ENCODE peak calls at places on chromosomes 4 and X, in four cellular contexts. G is suprapubic skin, Z is K562, W is tibial nerve. B is an unnamed sample.

GRCh38 chrX:9746148-9746880 is 19.3 kb downstream of the GPR143 start:
- DNase-seq in Z (no peak), W (no peak), G (no peak), B (no peak)

GRCh38 chr4:14749910-14750309 is 252.4 kb upstream of the CPEB2 start:
- DNase-seq in W (no peak), G (no peak), Z (peak; percentile 8), B (peak; percentile 60)

GRCh38 chr4:113758361-113758760 is 3.2 kb downstream of the CAMK2D start:
- DNase-seq in G (no peak), W (no peak), Z (no peak), B (no peak)

GRCh38 chr4:172390341-172390740 is 577.1 kb downstream of the GALNTL6 start:
- DNase-seq in G (no peak), W (no peak), Z (no peak), B (no peak)

GRCh38 chr4:151321586-151321985 is 3.8 kb downstream of the SH3D19 start:
- DNase-seq in G (no peak), Z (no peak), W (no peak), B (no peak)

GRCh38 chrX:108221481-108221880 is 129.9 kb downstream of the ATG4A start:
- DNase-seq in W (no peak), G (no peak), Z (no peak), B (no peak)

GRCh38 chr4:110064295-110064694 is 134.1 kb downstream of the ELOVL6 start:
- DNase-seq in Z (no peak), W (no peak), G (no peak), B (no peak)

GRCh38 chr4:53711916-53712315 is 120.6 kb upstream of the LNX1 start:
- DNase-seq in Z (no peak), W (no peak), G (no peak), B (no peak)

GRCh38 chr4:139761461-139761860 is 95.8 kb downstream of the MGST2 start:
- DNase-seq in G (peak; percentile 0), Z (peak; percentile 37), W (no peak), B (no peak)

GRCh38 chrX:19344207-19344534 is 444 bp downstream of the PDHA1 start:
- DNase-seq in W (no peak), Z (peak; percentile 20), G (no peak), B (no peak)

GRCh38 chrX:21735753-21736127 is 22.2 kb downstream of the SMPX start:
- DNase-seq in W (no peak), G (no peak), Z (no peak), B (no peak)

GRCh38 chrX:110258552-110258951 is 59.3 kb downstream of the AMMECR1 start:
- DNase-seq in W (no peak), Z (no peak), G (no peak), B (no peak)

GRCh38 chrX:112759512-112759911 is 79.8 kb upstream of the LHFPL1 start:
- DNase-seq in Z (no peak), W (no peak), G (no peak), B (no peak)

GRCh38 chrX:152899111-152899873 is 1.4 kb downstream of the ZNF185 start:
- DNase-seq in G (no peak), Z (no peak), W (no peak), B (no peak)

GRCh38 chr4:125489952-125490690 is 175.4 kb downstream of the FAT4 start:
- DNase-seq in W (no peak), Z (no peak), G (no peak), B (no peak)

DNA sequence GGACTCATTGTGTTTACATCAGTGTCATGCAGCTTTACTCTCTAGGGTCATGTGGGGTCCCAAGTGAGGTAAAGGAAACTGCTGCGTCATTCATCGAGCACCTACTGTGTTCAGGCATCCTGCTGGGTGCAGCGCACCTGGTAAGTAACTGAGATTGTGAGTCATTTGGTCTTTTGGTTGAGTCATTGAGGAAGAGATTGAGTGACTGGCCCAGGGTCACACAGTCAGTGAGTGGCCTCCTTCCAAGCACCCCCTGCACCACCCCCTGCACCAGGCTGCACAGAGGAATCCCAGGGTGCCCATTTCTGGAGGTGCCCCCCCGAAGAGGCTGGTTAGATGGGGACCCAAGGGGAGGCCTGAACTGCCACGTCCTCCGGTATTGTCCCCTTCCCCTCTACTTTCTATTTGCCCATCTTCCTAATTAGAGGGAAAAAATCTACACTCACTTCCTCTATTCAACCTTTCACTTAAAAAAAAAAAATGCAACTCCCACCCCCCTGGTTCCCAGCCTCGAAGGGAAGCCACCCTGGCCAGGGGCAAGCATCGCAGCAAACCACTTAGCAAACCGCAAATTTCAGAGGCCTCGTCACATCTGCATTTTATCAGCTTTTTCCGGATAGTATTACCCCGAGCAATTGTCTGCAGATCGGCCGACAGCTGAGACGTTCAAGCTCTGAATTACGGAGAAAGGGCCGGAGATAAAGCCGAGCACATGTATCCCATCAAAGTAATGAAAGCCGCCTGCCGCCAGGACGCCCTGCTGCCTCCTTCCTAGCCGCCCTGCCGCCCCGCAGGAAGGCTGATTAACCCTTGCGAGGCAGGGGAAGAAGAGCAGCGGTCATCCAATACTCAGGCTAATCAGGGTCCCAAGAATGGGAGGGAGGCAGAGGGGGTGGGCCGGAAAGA is 96.3 kb upstream of the MSX1 start:
- DNase-seq in W (no peak), Z (no peak), G (no peak), B (no peak)
- TF ChIP-seq EP300 in W (no peak), Z (no peak), G (no peak), B (no peak)

GRCh38 chr4:37008199-37008598 is 236.3 kb upstream of the NWD2 start:
- DNase-seq in G (no peak), W (no peak), Z (peak; percentile 28), B (peak; percentile 71)
- H3K27ac ChIP-seq in G (no peak overlapping the region), W (no peak overlapping the region), Z (no peak overlapping the region), B (peak overlapping the region; percentile 27)

GRCh38 chr4:90824266-90825167 is 697.3 kb downstream of the CCSER1 start:
- DNase-seq in W (no peak), G (no peak), Z (no peak), B (no peak)
- TF ChIP-seq EP300 in W (no peak), G (no peak), Z (no peak), B (no peak)

DNA sequence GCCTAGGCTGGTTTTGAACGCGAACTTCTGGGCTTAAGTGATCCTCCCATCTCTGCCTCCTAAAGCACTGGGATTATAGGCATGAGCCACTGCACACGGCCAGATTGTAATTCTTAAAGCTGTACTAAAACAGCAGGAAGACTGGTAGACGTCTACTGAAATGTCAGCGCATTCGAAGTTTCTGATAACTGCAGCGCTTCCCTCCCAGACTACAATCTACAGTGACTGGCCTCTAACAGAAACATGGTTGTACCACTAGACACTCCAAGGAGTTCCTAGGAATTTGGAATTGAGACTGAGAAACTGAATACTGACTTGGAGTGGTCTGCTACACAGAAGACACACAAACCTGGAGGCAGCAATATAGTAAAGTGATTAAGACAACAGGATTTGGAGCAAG is 997 bp downstream of the HELQ start:
- DNase-seq in W (no peak), Z (peak; percentile 39), G (no peak), B (no peak)
- H3K27ac ChIP-seq in W (peak overlapping the region; percentile 95), Z (peak overlapping the region; percentile 99), G (peak overlapping the region; percentile 97), B (peak overlapping the region; percentile 99)